ENCODE peak calls at places on chromosomes 2 and 18, in seven cellular contexts. A is IMR-90; J is breast epithelium; K is spleen; M is psoas muscle; I is CD8-positive, alpha-beta memory T cell; N is CD8-positive, alpha-beta T cell. H is an unnamed sample.

GRCh38 chr2:151833984-151834383 is 5.8 kb upstream of the ARL5A start:
- DNase-seq in M (no peak), A (no peak), N (no peak), J (no peak), K (no peak), I (no peak), H (peak; percentile 43)

GRCh38 chr18:5987217-5987616 is 91.9 kb upstream of the TMEM200C start:
- DNase-seq in A (no peak), J (no peak), K (no peak), N (no peak), M (no peak), I (no peak), H (no peak)

GRCh38 chr2:83069724-83070123 is 1389.4 kb downstream of the SUCLG1 start:
- DNase-seq in K (no peak), A (peak; percentile 28), I (no peak), M (no peak), J (no peak), N (no peak), H (no peak)

GRCh38 chr2:196287977-196288538 is 116.7 kb upstream of the STK17B start:
- DNase-seq in A (no peak), N (no peak), J (no peak), M (no peak), K (no peak), I (no peak), H (no peak)

GRCh38 chr18:13217466-13217961 is 1.0 kb upstream of the LDLRAD4 start:
- DNase-seq in M (peak; percentile 85), J (no peak), A (peak; percentile 3), K (peak; percentile 85), N (peak; percentile 37), I (peak; percentile 59), H (peak; percentile 36)

GRCh38 chr18:58687871-58688308 is 16.6 kb downstream of the MALT1 start:
- DNase-seq in K (no peak), M (no peak), I (peak; percentile 79), J (no peak), N (peak; percentile 24), A (no peak), H (no peak)

GRCh38 chr18:61892683-61893303 is at the start of gene RNF152:
- DNase-seq in I (peak; percentile 51), K (no peak), M (peak; percentile 55), A (peak; percentile 25), J (no peak), N (no peak), H (peak; percentile 22)

GRCh38 chr2:237441605-237442004 is 27.6 kb upstream of the COL6A3 start:
- DNase-seq in K (no peak), A (peak; percentile 89), I (no peak), M (no peak), N (no peak), J (no peak), H (no peak)

GRCh38 chr2:102045697-102046096 is 53.9 kb downstream of the IL1R2 start:
- DNase-seq in I (no peak), J (no peak), K (no peak), N (no peak), A (no peak), M (no peak), H (no peak)

GRCh38 chr2:135096665-135097446 is 44.8 kb downstream of the RAB3GAP1 start:
- DNase-seq in I (no peak), J (no peak), M (no peak), K (no peak), N (no peak), A (peak; percentile 61), H (no peak)

GRCh38 chr18:29285471-29285870 is 1108.5 kb upstream of the CDH2 start:
- DNase-seq in A (peak; percentile 4), N (no peak), M (no peak), J (no peak), I (no peak), K (no peak), H (no peak)

GRCh38 chr2:48315847-48316194 is 214.1 kb upstream of the STON1 start:
- DNase-seq in K (peak; percentile 81), I (peak; percentile 57), N (no peak), M (no peak), J (no peak), A (no peak), H (no peak)

GRCh38 chr2:239897596-239898235 is 127.4 kb downstream of the NDUFA10 start:
- DNase-seq in J (no peak), M (no peak), I (no peak), A (no peak), N (no peak), K (peak; percentile 20), H (no peak)

GRCh38 chr2:176488446-176488845 is 219.2 kb downstream of the MTX2 start:
- DNase-seq in K (no peak), A (no peak), N (no peak), J (no peak), I (no peak), M (no peak), H (no peak)

GRCh38 chr2:159515482-159515881 is 100.9 kb downstream of the BAZ2B start:
- DNase-seq in K (no peak), M (no peak), N (no peak), I (no peak), A (no peak), J (no peak), H (no peak)

GRCh38 chr18:67519582-67519981 is 3.1 kb upstream of the DSEL start:
- DNase-seq in N (no peak), A (peak; percentile 94), J (no peak), I (no peak), K (no peak), M (no peak), H (no peak)

GRCh38 chr18:56575819-56576663 is 62.4 kb downstream of the TXNL1 start:
- DNase-seq in M (no peak), A (peak; percentile 71), I (no peak), K (no peak), N (no peak), J (no peak), H (no peak)

GRCh38 chr2:218981390-218982311 is 3.3 kb downstream of the FEV start:
- DNase-seq in I (no peak), J (no peak), A (peak; percentile 12), K (peak; percentile 76), M (peak; percentile 59), N (no peak), H (no peak)

GRCh38 chr2:222239091-222239490 is 59.7 kb downstream of the PAX3 start:
- DNase-seq in N (no peak), J (no peak), A (no peak), I (no peak), M (no peak), K (no peak), H (no peak)

GRCh38 chr2:160353166-160353565 is 140.4 kb downstream of the RBMS1 start:
- DNase-seq in A (no peak), M (no peak), N (no peak), K (no peak), I (peak; percentile 52), J (no peak), H (no peak)

GRCh38 chr2:25358249-25358815 is 16.6 kb upstream of the DNMT3A start:
- DNase-seq in M (peak; percentile 39), A (no peak), J (no peak), I (no peak), K (peak; percentile 56), N (no peak), H (no peak)

GRCh38 chr2:128691526-128691925 is 372.9 kb upstream of the HS6ST1 start:
- DNase-seq in M (no peak), N (no peak), I (no peak), K (no peak), J (no peak), A (no peak), H (no peak)

GRCh38 chr2:128690869-128691268 is 372.2 kb upstream of the HS6ST1 start:
- DNase-seq in J (no peak), M (no peak), A (no peak), I (no peak), K (no peak), N (no peak), H (no peak)

GRCh38 chr2:128692895-128693519 is 374.3 kb upstream of the HS6ST1 start:
- DNase-seq in A (no peak), I (no peak), K (no peak), M (no peak), J (no peak), N (no peak), H (no peak)

GRCh38 chr2:128689971-128690370 is 371.3 kb upstream of the HS6ST1 start:
- DNase-seq in I (no peak), A (no peak), K (no peak), M (no peak), J (no peak), N (no peak), H (no peak)

DNA sequence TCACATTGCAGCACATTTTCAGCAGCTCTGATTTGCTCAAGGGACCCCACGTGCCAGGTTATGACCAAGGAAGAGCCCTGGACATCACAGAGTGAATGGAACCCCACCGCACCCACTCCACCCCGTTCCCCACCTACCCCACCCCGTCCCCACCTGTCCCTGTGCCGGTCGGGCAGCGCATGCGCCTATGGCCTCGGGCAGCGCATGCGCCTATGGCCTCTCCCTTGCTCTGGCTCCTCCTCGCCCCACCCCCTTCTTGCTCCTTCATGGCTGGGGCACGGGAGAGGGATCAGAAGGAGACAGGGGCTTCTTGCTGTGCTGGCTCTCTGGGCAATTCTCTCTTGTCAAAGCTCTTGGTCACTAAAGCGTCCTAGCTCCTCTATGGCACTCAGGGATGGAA is 371.8 kb upstream of the HS6ST1 start:
- DNase-seq in I (no peak), A (no peak), M (no peak), J (no peak), N (no peak), K (no peak), H (no peak)
- H3K36me3 ChIP-seq in I (no peaks in the 10 kb centered on the region), A (no peaks in the 10 kb centered on the region), M (no peaks in the 10 kb centered on the region), J (no peaks in the 10 kb centered on the region), N (no peaks in the 10 kb centered on the region), K (no peaks in the 10 kb centered on the region), H (no peaks in the 10 kb centered on the region)

GRCh38 chr2:69131452-69131851 is 118.5 kb downstream of the ANTXR1 start:
- DNase-seq in M (no peak), N (no peak), A (no peak), K (no peak), J (no peak), I (no peak), H (no peak)
- H3K36me3 ChIP-seq in M (peaks cover 3% of the 10 kb centered on the region), N (no peaks in the 10 kb centered on the region), A (peaks cover 48% of the 10 kb centered on the region), K (no peaks in the 10 kb centered on the region), J (no peaks in the 10 kb centered on the region), I (no peaks in the 10 kb centered on the region), H (no peaks in the 10 kb centered on the region)

GRCh38 chr2:241891315-241891987 is 21.9 kb downstream of the RTP5 start:
- DNase-seq in M (peak; percentile 53), N (no peak), A (no peak), J (no peak), K (peak; percentile 63), I (no peak), H (no peak)

GRCh38 chr2:241891988-241892298 is 22.4 kb downstream of the RTP5 start:
- DNase-seq in J (no peak), A (no peak), N (no peak), K (no peak), I (no peak), M (no peak), H (no peak)

GRCh38 chr2:241888641-241889040 is 19.1 kb downstream of the RTP5 start:
- DNase-seq in K (no peak), M (no peak), I (peak; percentile 26), J (no peak), N (no peak), A (no peak), H (no peak)

GRCh38 chr2:241892299-241893137 is 23.0 kb downstream of the RTP5 start:
- DNase-seq in A (no peak), K (peak; percentile 65), M (peak; percentile 40), J (no peak), N (no peak), I (no peak), H (no peak)

GRCh38 chr2:241890524-241891235 is 21.2 kb downstream of the RTP5 start:
- DNase-seq in J (peak; percentile 74), K (no peak), N (no peak), I (peak; percentile 30), M (no peak), A (no peak), H (no peak)
- H3K36me3 ChIP-seq in J (no peaks in the 10 kb centered on the region), K (peaks cover 25% of the 10 kb centered on the region), N (no peaks in the 10 kb centered on the region), I (no peaks in the 10 kb centered on the region), M (no peaks in the 10 kb centered on the region), A (no peaks in the 10 kb centered on the region), H (no peaks in the 10 kb centered on the region)

GRCh38 chr18:24086082-24086481 is 52.8 kb upstream of the CABYR start:
- DNase-seq in N (no peak), A (peak; percentile 4), I (no peak), M (no peak), J (no peak), K (no peak), H (no peak)
- H3K36me3 ChIP-seq in N (peaks cover 27% of the 10 kb centered on the region), A (peaks cover 19% of the 10 kb centered on the region), I (peaks cover 32% of the 10 kb centered on the region), M (no peaks in the 10 kb centered on the region), J (no peaks in the 10 kb centered on the region), K (peaks cover 74% of the 10 kb centered on the region), H (peaks cover 4% of the 10 kb centered on the region)